ENCODE peak calls at places on chromosomes 13 and 19, in seven cellular contexts. L is activated CD4-positive, alpha-beta T cell treated with anti-CD3 and anti-CD28 coated beads, Interleukin-2, amount 50 U/mL, for 1 hour; W is upper lobe of right lung; K is A172; H is fibroblast of villous mesenchyme; Z is nephron progenitor cell; T is iPS DF 19.7. P is an unnamed sample.
A peak's percentile ranks its signal among the peaks of the same experiment; 100 is the strongest.

GRCh38 chr13:26062853-26063444 is 11.1 kb upstream of the SHISA2 start:
- DNase-seq in L (peak; percentile 38), W (no peak), K (peak; percentile 54), H (peak; percentile 29), Z (peak; percentile 30), T (no peak), P (peak; percentile 19)

GRCh38 chr13:63435668-63436275 is 2020.1 kb upstream of the PCDH20 start:
- DNase-seq in L (no peak), W (no peak), K (peak; percentile 96), H (peak; percentile 84), Z (no peak), T (no peak), P (no peak)

GRCh38 chr19:4338441-4339350 is at the start of gene STAP2:
- DNase-seq in L (peak; percentile 13), W (peak; percentile 82), K (peak; percentile 59), H (no peak), Z (no peak), T (no peak), P (no peak)

GRCh38 chr13:100112186-100112838 is 23.4 kb downstream of the PCCA start:
- DNase-seq in L (no peak), W (no peak), K (no peak), H (no peak), Z (no peak), T (no peak), P (no peak)

GRCh38 chr13:109151255-109151654 is 521.8 kb downstream of the MYO16 start:
- DNase-seq in L (no peak), W (no peak), K (peak; percentile 37), H (peak; percentile 35), Z (no peak), T (no peak), P (no peak)

GRCh38 chr13:70183041-70183440 is 74.8 kb upstream of the KLHL1 start:
- DNase-seq in L (no peak), W (no peak), K (peak; percentile 61), H (no peak), Z (no peak), T (no peak), P (no peak)

GRCh38 chr13:106173891-106174610 is 361.4 kb downstream of the EFNB2 start:
- DNase-seq in L (no peak), W (no peak), K (no peak), H (no peak), Z (no peak), T (no peak), P (no peak)

GRCh38 chr19:13163609-13164364 is 13.6 kb downstream of the IER2 start:
- DNase-seq in L (peak; percentile 23), W (peak; percentile 86), K (peak; percentile 99), H (peak; percentile 93), Z (peak; percentile 82), T (no peak), P (peak; percentile 11)

GRCh38 chr19:4692275-4693077 is 22.3 kb upstream of the MYDGF start:
- DNase-seq in L (no peak), W (no peak), K (no peak), H (no peak), Z (no peak), T (no peak), P (no peak)

GRCh38 chr13:108345016-108345415 is 75.5 kb downstream of the TNFSF13B start:
- DNase-seq in L (no peak), W (no peak), K (no peak), H (no peak), Z (no peak), T (no peak), P (no peak)

GRCh38 chr19:28948531-28948930 is 264.4 kb downstream of the UQCRFS1 start:
- DNase-seq in L (no peak), W (no peak), K (no peak), H (no peak), Z (no peak), T (no peak), P (no peak)

GRCh38 chr13:40341501-40341900 is 324.9 kb downstream of the FOXO1 start:
- DNase-seq in L (no peak), W (no peak), K (no peak), H (no peak), Z (no peak), T (no peak), P (no peak)

GRCh38 chr13:28564030-28564429 is 69.1 kb upstream of the FLT1 start:
- DNase-seq in L (no peak), W (peak; percentile 87), K (no peak), H (no peak), Z (no peak), T (no peak), P (no peak)

GRCh38 chr13:112814905-112815585 is 125.2 kb downstream of the ATP11A start:
- DNase-seq in L (no peak), W (peak; percentile 81), K (peak; percentile 79), H (no peak), Z (no peak), T (no peak), P (no peak)

GRCh38 chr19:55486971-55487883 is 1.0 kb upstream of the SSC5D start:
- DNase-seq in L (peak; percentile 38), W (no peak), K (peak; percentile 94), H (peak; percentile 89), Z (peak; percentile 68), T (no peak), P (no peak)

GRCh38 chr19:36041831-36042230 is 9.2 kb upstream of the CLIP3 start:
- DNase-seq in L (no peak), W (no peak), K (peak; percentile 83), H (peak; percentile 90), Z (no peak), T (no peak), P (no peak)

GRCh38 chr19:52453324-52454094 is at the start of gene ZNF578:
- DNase-seq in L (peak; percentile 44), W (peak; percentile 78), K (no peak), H (peak; percentile 85), Z (peak; percentile 1), T (no peak), P (peak; percentile 34)

GRCh38 chr13:93709511-93710244 is 483.1 kb downstream of the GPC6 start:
- DNase-seq in L (no peak), W (no peak), K (no peak), H (peak; percentile 41), Z (no peak), T (no peak), P (no peak)

GRCh38 chr13:85582890-85583289 is 216.3 kb downstream of the SLITRK6 start:
- DNase-seq in L (no peak), W (no peak), K (peak; percentile 13), H (no peak), Z (no peak), T (no peak), P (no peak)

GRCh38 chr19:34261335-34262109 is 7.2 kb downstream of the GARRE1 start:
- DNase-seq in L (no peak), W (no peak), K (no peak), H (no peak), Z (no peak), T (no peak), P (no peak)